ENCODE peak calls at places on chromosomes 16 and 17, in four cellular contexts. N is neural progenitor cell, H is hepatocyte, Y is GM23248. C is an unnamed sample. For H3K9me3, the result is how much of the 10 kb centered on the place peaks cover.

GRCh38 chr17:74779948-74780400 is 3.8 kb upstream of the NAT9 start:
- DNase-seq in N (no peak), H (no peak), Y (no peak), C (no peak)

GRCh38 chr16:23119570-23119969 is 29.7 kb downstream of the USP31 start:
- DNase-seq in N (no peak), H (no peak), Y (peak), C (peak)

GRCh38 chr17:37506678-37507077 is 17.0 kb downstream of the DUSP14 start:
- DNase-seq in N (peak), H (peak), Y (peak), C (peak)

GRCh38 chr16:9053006-9053601 is 38.3 kb upstream of the HAPSTR1 start:
- DNase-seq in N (peak), H (peak), Y (peak), C (peak)

GRCh38 chr17:21400816-21401593 is 24.8 kb downstream of the KCNJ12 start:
- DNase-seq in N (no peak), H (no peak), Y (no peak), C (no peak)

GRCh38 chr17:1941241-1942065 is 83.7 kb downstream of the RTN4RL1 start:
- DNase-seq in N (peak), H (no peak), Y (no peak), C (no peak)

GRCh38 chr16:66695474-66695934 is 1.0 kb downstream of the CMTM4 start:
- DNase-seq in N (no peak), H (no peak), Y (no peak), C (no peak)

GRCh38 chr17:50834126-50834785 is 1.1 kb upstream of the WFIKKN2 start:
- DNase-seq in N (no peak), H (no peak), Y (no peak), C (no peak)

GRCh38 chr17:45925311-45925710 is 31.0 kb downstream of the MAPT start:
- DNase-seq in N (no peak), H (no peak), Y (no peak), C (no peak)

GRCh38 chr16:86755571-86756006 is 177.2 kb downstream of the FOXL1 start:
- DNase-seq in N (no peak), H (no peak), Y (no peak), C (no peak)

GRCh38 chr16:23903001-23903414 is 67.2 kb downstream of the PRKCB start:
- DNase-seq in N (no peak), H (no peak), Y (peak), C (peak)

GRCh38 chr17:65593870-65594584 is 32.6 kb upstream of the AXIN2 start:
- DNase-seq in N (peak), H (peak), Y (peak), C (no peak)

GRCh38 chr17:1122681-1123396 is 56.9 kb downstream of the ABR start:
- DNase-seq in N (peak), H (peak), Y (peak), C (peak)

GRCh38 chr16:11586856-11587642 is at the start of gene LITAF:
- DNase-seq in N (peak), H (peak), Y (peak), C (peak)
- TF ChIP-seq EZH2 in N (no peak), H (no peak), Y (no peak), C (no peak)

GRCh38 chr16:29927523-29927905 is 1.5 kb upstream of the KCTD13 start:
- DNase-seq in N (no peak), H (no peak), Y (no peak), C (no peak)
- H3K4me2 ChIP-seq in N (peak), H (peak), Y (peak), C (no peak)

GRCh38 chr16:88401604-88402246 is 19.0 kb downstream of the ZNF469 start:
- DNase-seq in N (no peak), H (no peak), Y (no peak), C (no peak)
- H3K9me3 ChIP-seq in N (under half), H (under half), Y (under half), C (under half)

DNA sequence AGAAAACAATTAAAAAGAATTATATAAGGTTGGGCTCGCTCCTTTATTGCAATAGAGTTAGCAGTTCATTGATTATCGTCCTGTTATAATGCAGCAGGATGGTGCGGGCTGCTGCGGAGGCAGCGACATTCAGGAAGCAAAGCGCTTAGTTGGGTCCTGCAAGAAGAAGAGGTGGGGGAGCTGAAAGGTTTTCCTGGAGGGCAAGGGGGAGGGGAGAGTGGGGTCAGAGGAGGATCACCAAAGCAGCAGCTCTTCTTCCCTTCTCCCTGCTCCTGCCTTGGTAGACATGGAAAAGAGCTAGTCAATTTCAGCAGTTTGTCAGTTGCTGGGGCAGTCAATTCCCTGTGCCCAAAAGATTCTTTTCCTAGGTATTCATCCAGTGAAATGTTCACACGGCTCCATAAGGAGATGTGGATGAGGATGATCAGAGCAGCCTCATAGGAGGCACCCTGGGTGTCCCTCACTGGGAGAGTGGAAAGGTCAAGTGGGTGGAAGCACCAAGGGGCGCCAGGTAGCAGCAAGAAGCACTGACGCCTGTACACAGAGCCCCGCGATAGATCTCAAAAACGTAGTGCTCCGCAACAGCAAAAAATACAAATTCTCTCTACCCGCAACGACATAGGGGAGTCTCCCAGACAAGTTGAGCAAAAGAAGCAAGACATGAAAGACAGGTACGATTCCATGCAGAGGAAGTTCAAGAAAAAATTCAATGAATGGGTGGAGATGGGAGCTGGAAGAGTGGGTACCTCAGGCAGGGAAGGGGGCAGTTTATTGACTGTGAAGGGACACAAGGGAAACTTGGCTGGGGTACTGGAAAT is 17.3 kb upstream of the ETV4 start:
- DNase-seq in N (peak), H (no peak), Y (no peak), C (no peak)
- TF ChIP-seq EZH2 in N (no peak), H (no peak), Y (no peak), C (no peak)

GRCh38 chr16:2226245-2226793 is 2.9 kb downstream of the E4F1 start:
- DNase-seq in N (no peak), H (no peak), Y (no peak), C (no peak)
- H3K4me2 ChIP-seq in N (no peak), H (peak), Y (no peak), C (no peak)